ENCODE peak calls at places on chromosome 21, in eight cellular contexts. One of them, this sample, is unnamed.

GRCh38 chr21:46291561-46291960 is 5.4 kb downstream of the YBEY start:
- DNase-seq in tibial nerve: no peak
- DNase-seq in transverse colon: no peak
- DNase-seq in A549: no peak
- DNase-seq in suprapubic skin: no peak
- DNase-seq in stomach: no peak
- DNase-seq in ovary: no peak
- DNase-seq in K562: no peak
- DNase-seq in this sample: no peak

GRCh38 chr21:35697321-35697808 is 363.0 kb downstream of the SETD4 start:
- DNase-seq in K562: no peak
- DNase-seq in stomach: peak; percentile 71
- DNase-seq in ovary: peak; percentile 77
- DNase-seq in transverse colon: peak; percentile 46
- DNase-seq in A549: no peak
- DNase-seq in tibial nerve: peak; percentile 76
- DNase-seq in suprapubic skin: peak; percentile 63
- DNase-seq in this sample: peak; percentile 74

GRCh38 chr21:46124926-46125845 is 27.3 kb downstream of the COL6A2 start:
- DNase-seq in A549: no peak
- DNase-seq in ovary: peak; percentile 39
- DNase-seq in stomach: peak; percentile 21
- DNase-seq in tibial nerve: no peak
- DNase-seq in K562: no peak
- DNase-seq in suprapubic skin: peak; percentile 46
- DNase-seq in transverse colon: peak; percentile 6
- DNase-seq in this sample: peak; percentile 64

GRCh38 chr21:28624626-28625025 is 368.1 kb downstream of the LTN1 start:
- DNase-seq in transverse colon: no peak
- DNase-seq in tibial nerve: no peak
- DNase-seq in ovary: no peak
- DNase-seq in stomach: peak; percentile 33
- DNase-seq in K562: no peak
- DNase-seq in A549: no peak
- DNase-seq in suprapubic skin: no peak
- DNase-seq in this sample: no peak

GRCh38 chr21:44926364-44927101 is 5.8 kb upstream of the ITGB2 start:
- DNase-seq in transverse colon: no peak
- DNase-seq in ovary: no peak
- DNase-seq in stomach: no peak
- DNase-seq in suprapubic skin: no peak
- DNase-seq in K562: no peak
- DNase-seq in tibial nerve: no peak
- DNase-seq in A549: no peak
- DNase-seq in this sample: no peak

GRCh38 chr21:27192286-27192685 is 225.4 kb upstream of the ADAMTS5 start:
- DNase-seq in ovary: no peak
- DNase-seq in tibial nerve: no peak
- DNase-seq in K562: no peak
- DNase-seq in stomach: no peak
- DNase-seq in transverse colon: no peak
- DNase-seq in A549: no peak
- DNase-seq in suprapubic skin: no peak
- DNase-seq in this sample: no peak

GRCh38 chr21:32593690-32594089 is 8.4 kb upstream of the TCP10L start:
- DNase-seq in transverse colon: no peak
- DNase-seq in A549: no peak
- DNase-seq in tibial nerve: no peak
- DNase-seq in suprapubic skin: no peak
- DNase-seq in ovary: no peak
- DNase-seq in stomach: no peak
- DNase-seq in K562: no peak
- DNase-seq in this sample: no peak

GRCh38 chr21:31597683-31598082 is 61.8 kb upstream of the SOD1 start:
- DNase-seq in K562: no peak
- DNase-seq in stomach: no peak
- DNase-seq in ovary: no peak
- DNase-seq in transverse colon: no peak
- DNase-seq in suprapubic skin: no peak
- DNase-seq in tibial nerve: no peak
- DNase-seq in A549: no peak
- DNase-seq in this sample: no peak

GRCh38 chr21:35424122-35424521 is 375.0 kb upstream of the RUNX1 start:
- DNase-seq in tibial nerve: no peak
- DNase-seq in suprapubic skin: no peak
- DNase-seq in K562: no peak
- DNase-seq in A549: no peak
- DNase-seq in transverse colon: no peak
- DNase-seq in stomach: no peak
- DNase-seq in ovary: no peak
- DNase-seq in this sample: no peak

GRCh38 chr21:26112979-26113378 is 57.6 kb downstream of the APP start:
- DNase-seq in suprapubic skin: no peak
- DNase-seq in A549: no peak
- DNase-seq in K562: no peak
- DNase-seq in tibial nerve: no peak
- DNase-seq in ovary: no peak
- DNase-seq in stomach: no peak
- DNase-seq in transverse colon: no peak
- DNase-seq in this sample: no peak

GRCh38 chr21:36397606-36398005 is 12.4 kb downstream of the CHAF1B start:
- DNase-seq in transverse colon: no peak
- DNase-seq in K562: no peak
- DNase-seq in suprapubic skin: no peak
- DNase-seq in A549: no peak
- DNase-seq in tibial nerve: no peak
- DNase-seq in stomach: no peak
- DNase-seq in ovary: no peak
- DNase-seq in this sample: no peak

GRCh38 chr21:43361493-43362296 is 65.2 kb downstream of the SIK1 start:
- DNase-seq in K562: no peak
- DNase-seq in suprapubic skin: no peak
- DNase-seq in stomach: no peak
- DNase-seq in A549: no peak
- DNase-seq in transverse colon: peak; percentile 71
- DNase-seq in ovary: no peak
- DNase-seq in tibial nerve: peak; percentile 47
- DNase-seq in this sample: peak; percentile 83

GRCh38 chr21:37658994-37659458 is 257.2 kb downstream of the KCNJ6 start:
- DNase-seq in tibial nerve: peak; percentile 49
- DNase-seq in stomach: no peak
- DNase-seq in transverse colon: no peak
- DNase-seq in K562: peak; percentile 43
- DNase-seq in suprapubic skin: no peak
- DNase-seq in A549: peak; percentile 79
- DNase-seq in ovary: no peak
- DNase-seq in this sample: peak; percentile 81

GRCh38 chr21:31580866-31581276 is 78.6 kb upstream of the SOD1 start:
- DNase-seq in K562: peak; percentile 71
- DNase-seq in transverse colon: peak; percentile 70
- DNase-seq in stomach: peak; percentile 75
- DNase-seq in ovary: peak; percentile 58
- DNase-seq in suprapubic skin: no peak
- DNase-seq in A549: peak; percentile 54
- DNase-seq in tibial nerve: peak; percentile 90
- DNase-seq in this sample: peak; percentile 70

GRCh38 chr21:44702111-44702972 is 5.4 kb downstream of the KRTAP10-12 start:
- DNase-seq in suprapubic skin: no peak
- DNase-seq in ovary: no peak
- DNase-seq in A549: no peak
- DNase-seq in stomach: no peak
- DNase-seq in tibial nerve: no peak
- DNase-seq in K562: no peak
- DNase-seq in transverse colon: no peak
- DNase-seq in this sample: no peak

GRCh38 chr21:25908495-25908894 is 173.7 kb downstream of the GABPA start:
- DNase-seq in tibial nerve: no peak
- DNase-seq in stomach: no peak
- DNase-seq in suprapubic skin: no peak
- DNase-seq in ovary: no peak
- DNase-seq in A549: no peak
- DNase-seq in transverse colon: no peak
- DNase-seq in K562: no peak
- DNase-seq in this sample: no peak

GRCh38 chr21:36613064-36613463 is 85.9 kb upstream of the SIM2 start:
- DNase-seq in suprapubic skin: no peak
- DNase-seq in tibial nerve: no peak
- DNase-seq in A549: no peak
- DNase-seq in transverse colon: no peak
- DNase-seq in stomach: peak; percentile 39
- DNase-seq in ovary: no peak
- DNase-seq in K562: no peak
- DNase-seq in this sample: no peak

GRCh38 chr21:45538381-45539045 is 3.7 kb downstream of the SLC19A1 start:
- DNase-seq in tibial nerve: no peak
- DNase-seq in stomach: peak; percentile 20
- DNase-seq in suprapubic skin: peak; percentile 56
- DNase-seq in K562: no peak
- DNase-seq in ovary: peak; percentile 14
- DNase-seq in transverse colon: peak; percentile 7
- DNase-seq in A549: no peak
- DNase-seq in this sample: peak; percentile 62

GRCh38 chr21:35265170-35265877 is 216.2 kb upstream of the RUNX1 start:
- DNase-seq in suprapubic skin: no peak
- DNase-seq in transverse colon: no peak
- DNase-seq in stomach: no peak
- DNase-seq in K562: no peak
- DNase-seq in ovary: no peak
- DNase-seq in tibial nerve: no peak
- DNase-seq in A549: peak; percentile 64
- DNase-seq in this sample: no peak

GRCh38 chr21:17386498-17386897 is 126.3 kb upstream of the CXADR start:
- DNase-seq in ovary: no peak
- DNase-seq in K562: no peak
- DNase-seq in stomach: no peak
- DNase-seq in A549: no peak
- DNase-seq in transverse colon: no peak
- DNase-seq in tibial nerve: no peak
- DNase-seq in suprapubic skin: no peak
- DNase-seq in this sample: no peak
- TF ChIP-seq CTCF in ovary: no peak
- TF ChIP-seq CTCF in K562: no peak
- TF ChIP-seq CTCF in stomach: no peak
- TF ChIP-seq CTCF in A549: no peak
- TF ChIP-seq CTCF in transverse colon: no peak
- TF ChIP-seq CTCF in tibial nerve: no peak
- TF ChIP-seq CTCF in suprapubic skin: no peak
- TF ChIP-seq CTCF in this sample: no peak

GRCh38 chr21:42313501-42313969 is 1.7 kb downstream of the TFF3 start:
- DNase-seq in ovary: no peak
- DNase-seq in stomach: peak; percentile 53
- DNase-seq in suprapubic skin: no peak
- DNase-seq in A549: no peak
- DNase-seq in tibial nerve: no peak
- DNase-seq in K562: no peak
- DNase-seq in transverse colon: peak; percentile 66
- DNase-seq in this sample: no peak

GRCh38 chr21:42315296-42315891 is at the start of gene TFF3:
- DNase-seq in ovary: no peak
- DNase-seq in transverse colon: peak; percentile 70
- DNase-seq in A549: peak; percentile 6
- DNase-seq in suprapubic skin: no peak
- DNase-seq in tibial nerve: no peak
- DNase-seq in stomach: peak; percentile 64
- DNase-seq in K562: no peak
- DNase-seq in this sample: no peak

GRCh38 chr21:42316891-42317290 is 1.7 kb upstream of the TFF3 start:
- DNase-seq in stomach: no peak
- DNase-seq in transverse colon: peak; percentile 90
- DNase-seq in ovary: no peak
- DNase-seq in suprapubic skin: no peak
- DNase-seq in A549: no peak
- DNase-seq in K562: no peak
- DNase-seq in tibial nerve: no peak
- DNase-seq in this sample: no peak

GRCh38 chr21:42312626-42313104 is 2.5 kb downstream of the TFF3 start:
- DNase-seq in A549: no peak
- DNase-seq in suprapubic skin: no peak
- DNase-seq in stomach: no peak
- DNase-seq in transverse colon: no peak
- DNase-seq in ovary: no peak
- DNase-seq in tibial nerve: no peak
- DNase-seq in K562: no peak
- DNase-seq in this sample: no peak

GRCh38 chr21:42314616-42315295 is 453 bp downstream of the TFF3 start:
- DNase-seq in stomach: no peak
- DNase-seq in A549: no peak
- DNase-seq in transverse colon: peak; percentile 59
- DNase-seq in tibial nerve: no peak
- DNase-seq in suprapubic skin: no peak
- DNase-seq in ovary: no peak
- DNase-seq in K562: no peak
- DNase-seq in this sample: no peak
- H3K27ac ChIP-seq in stomach: no peak overlapping the region
- H3K27ac ChIP-seq in A549: no peak overlapping the region
- H3K27ac ChIP-seq in transverse colon: peak overlapping the region; percentile 85
- H3K27ac ChIP-seq in tibial nerve: no peak overlapping the region
- H3K27ac ChIP-seq in suprapubic skin: no peak overlapping the region
- H3K27ac ChIP-seq in ovary: no peak overlapping the region
- H3K27ac ChIP-seq in K562: no peak overlapping the region
- H3K27ac ChIP-seq in this sample: no peak overlapping the region

DNA sequence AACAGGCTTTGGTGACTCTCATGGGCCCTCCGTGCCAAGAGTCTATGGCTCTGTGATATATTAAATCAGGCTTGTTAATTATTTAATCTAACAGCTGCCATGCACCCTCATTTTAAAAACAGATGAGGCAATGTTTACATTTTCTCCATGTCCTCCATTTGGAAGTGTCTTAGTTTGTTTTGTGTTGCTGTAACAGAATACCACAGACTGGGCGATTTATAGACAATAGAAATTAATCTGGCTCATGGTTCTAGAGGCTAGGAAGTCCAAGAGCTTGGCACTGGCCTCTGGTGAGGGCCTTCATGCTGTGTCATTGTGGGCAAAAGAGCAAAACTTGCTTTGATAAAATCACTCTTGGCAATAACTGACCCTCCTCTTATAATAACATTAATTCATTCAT is 58.0 kb downstream of the B3GALT5 start:
- DNase-seq in K562: no peak
- DNase-seq in tibial nerve: no peak
- DNase-seq in transverse colon: no peak
- DNase-seq in ovary: no peak
- DNase-seq in suprapubic skin: no peak
- DNase-seq in A549: no peak
- DNase-seq in stomach: no peak
- DNase-seq in this sample: no peak
- TF ChIP-seq EP300 in K562: no peak
- TF ChIP-seq EP300 in tibial nerve: no peak
- TF ChIP-seq EP300 in transverse colon: no peak
- TF ChIP-seq EP300 in ovary: no peak
- TF ChIP-seq EP300 in suprapubic skin: no peak
- TF ChIP-seq EP300 in A549: no peak
- TF ChIP-seq EP300 in stomach: no peak
- TF ChIP-seq EP300 in this sample: no peak

DNA sequence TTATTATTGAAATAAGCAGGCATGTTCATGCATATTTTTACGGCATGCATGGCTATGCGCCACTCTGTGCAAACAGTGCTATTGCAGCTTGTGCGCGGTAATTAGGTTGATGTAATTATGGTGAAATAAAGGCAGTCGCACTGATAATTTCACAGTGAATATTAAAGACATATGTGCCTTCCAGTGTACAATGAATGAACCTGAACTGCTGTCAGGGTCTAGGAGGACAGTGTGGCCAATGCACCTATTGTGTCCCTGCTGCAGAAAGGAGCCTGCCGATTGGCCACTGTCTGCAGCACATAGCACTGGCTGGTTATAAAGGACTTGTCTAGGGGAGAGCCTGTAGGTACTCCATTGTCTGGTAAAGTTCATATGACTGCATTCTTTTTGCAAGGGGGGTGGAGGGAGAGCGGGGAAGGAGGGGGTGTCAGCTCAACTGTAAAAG is 340.4 kb downstream of the USP25 start:
- DNase-seq in transverse colon: no peak
- DNase-seq in A549: no peak
- DNase-seq in stomach: no peak
- DNase-seq in K562: no peak
- DNase-seq in ovary: no peak
- DNase-seq in suprapubic skin: no peak
- DNase-seq in tibial nerve: no peak
- DNase-seq in this sample: no peak
- TF ChIP-seq CTCF in transverse colon: no peak
- TF ChIP-seq CTCF in A549: no peak
- TF ChIP-seq CTCF in stomach: no peak
- TF ChIP-seq CTCF in K562: no peak
- TF ChIP-seq CTCF in ovary: no peak
- TF ChIP-seq CTCF in suprapubic skin: no peak
- TF ChIP-seq CTCF in tibial nerve: no peak
- TF ChIP-seq CTCF in this sample: no peak